ENCODE peak calls at places on chromosomes 12 and 14, in six cellular contexts. F, V, T, N, U and P are unnamed samples.

GRCh38 chr12:122067966-122068365 is 10.6 kb upstream of the MLXIP start:
- DNase-seq in F (no peak), V (peak; percentile 76), T (no peak), N (peak; percentile 56), U (no peak), P (peak; percentile 52)

GRCh38 chr12:45336331-45336730 is 120.4 kb downstream of the ANO6 start:
- DNase-seq in F (no peak), V (peak; percentile 31), T (no peak), N (no peak), U (no peak), P (peak; percentile 47)

GRCh38 chr12:113066806-113067400 is 10.4 kb downstream of the DTX1 start:
- DNase-seq in F (no peak), V (no peak), T (no peak), N (no peak), U (no peak), P (no peak)

GRCh38 chr12:66176105-66176504 is 6.3 kb upstream of the TMBIM4 start:
- DNase-seq in F (no peak), V (no peak), T (no peak), N (no peak), U (no peak), P (no peak)

GRCh38 chr12:57019983-57020719 is 3.8 kb upstream of the TAC3 start:
- DNase-seq in F (no peak), V (no peak), T (no peak), N (no peak), U (no peak), P (no peak)

GRCh38 chr14:98144964-98145363 is 1127.0 kb downstream of the BCL11B start:
- DNase-seq in F (no peak), V (no peak), T (no peak), N (no peak), U (no peak), P (no peak)

GRCh38 chr14:76584271-76584702 is 177.0 kb upstream of the VASH1 start:
- DNase-seq in F (no peak), V (peak; percentile 91), T (no peak), N (no peak), U (no peak), P (no peak)

GRCh38 chr12:121115530-121115929 is 17.1 kb upstream of the P2RX7 start:
- DNase-seq in F (no peak), V (no peak), T (no peak), N (no peak), U (no peak), P (no peak)

GRCh38 chr14:68440776-68441175 is 352.1 kb downstream of the ZFP36L1 start:
- DNase-seq in F (no peak), V (peak; percentile 18), T (no peak), N (no peak), U (no peak), P (no peak)

GRCh38 chr14:72513994-72514659 is 379.8 kb downstream of the DPF3 start:
- DNase-seq in F (peak; percentile 19), V (peak; percentile 42), T (peak; percentile 7), N (no peak), U (peak; percentile 19), P (peak; percentile 52)

GRCh38 chr14:88568196-88568595 is 5.4 kb downstream of the ZC3H14 start:
- DNase-seq in F (no peak), V (no peak), T (no peak), N (no peak), U (no peak), P (no peak)

GRCh38 chr12:67658486-67658885 is 9.9 kb downstream of the DYRK2 start:
- DNase-seq in F (no peak), V (no peak), T (no peak), N (no peak), U (no peak), P (no peak)

GRCh38 chr12:19236656-19237055 is 107.1 kb downstream of the PLEKHA5 start:
- DNase-seq in F (no peak), V (no peak), T (no peak), N (no peak), U (no peak), P (no peak)

GRCh38 chr14:21385170-21385904 is 1.5 kb upstream of the SUPT16H start:
- DNase-seq in F (no peak), V (no peak), T (no peak), N (no peak), U (no peak), P (peak; percentile 86)

GRCh38 chr14:91376547-91377477 is 40.8 kb downstream of the CCDC88C start:
- DNase-seq in F (no peak), V (no peak), T (no peak), N (no peak), U (no peak), P (no peak)

GRCh38 chr12:61676520-61676919 is 583.7 kb upstream of the USP15 start:
- DNase-seq in F (no peak), V (no peak), T (no peak), N (no peak), U (no peak), P (no peak)

GRCh38 chr14:93381644-93382043 is 34.7 kb downstream of the COX8C start:
- DNase-seq in F (no peak), V (no peak), T (no peak), N (no peak), U (no peak), P (no peak)

GRCh38 chr12:6951551-6952120 is 480 bp downstream of the PTPN6 start:
- DNase-seq in F (no peak), V (no peak), T (no peak), N (no peak), U (no peak), P (no peak)

GRCh38 chr14:70289138-70289537 is 70.3 kb downstream of the COX16 start:
- DNase-seq in F (no peak), V (no peak), T (no peak), N (peak; percentile 19), U (no peak), P (peak; percentile 11)

GRCh38 chr12:76470028-76470939 is 89.3 kb downstream of the OSBPL8 start:
- DNase-seq in F (peak; percentile 47), V (peak; percentile 68), T (no peak), N (peak; percentile 25), U (peak; percentile 28), P (peak; percentile 74)

GRCh38 chr12:27343255-27344000 is 10.8 kb downstream of the BMAL2 start:
- DNase-seq in F (peak; percentile 46), V (peak; percentile 64), T (no peak), N (no peak), U (no peak), P (no peak)

GRCh38 chr12:10722905-10723866 is at the start of gene YBX3:
- DNase-seq in F (peak; percentile 85), V (peak; percentile 84), T (peak; percentile 69), N (no peak), U (peak; percentile 43), P (peak; percentile 87)

GRCh38 chr14:55071870-55072640 is 20.6 kb downstream of the MAPK1IP1L start:
- DNase-seq in F (no peak), V (peak; percentile 63), T (no peak), N (peak; percentile 92), U (no peak), P (no peak)

GRCh38 chr14:38250316-38250715 is 5.6 kb downstream of the CLEC14A start:
- DNase-seq in F (no peak), V (peak; percentile 9), T (no peak), N (no peak), U (no peak), P (no peak)

GRCh38 chr12:130878193-130879185 is 6.6 kb downstream of the RAN start:
- DNase-seq in F (no peak), V (no peak), T (no peak), N (no peak), U (peak; percentile 25), P (peak; percentile 60)

DNA sequence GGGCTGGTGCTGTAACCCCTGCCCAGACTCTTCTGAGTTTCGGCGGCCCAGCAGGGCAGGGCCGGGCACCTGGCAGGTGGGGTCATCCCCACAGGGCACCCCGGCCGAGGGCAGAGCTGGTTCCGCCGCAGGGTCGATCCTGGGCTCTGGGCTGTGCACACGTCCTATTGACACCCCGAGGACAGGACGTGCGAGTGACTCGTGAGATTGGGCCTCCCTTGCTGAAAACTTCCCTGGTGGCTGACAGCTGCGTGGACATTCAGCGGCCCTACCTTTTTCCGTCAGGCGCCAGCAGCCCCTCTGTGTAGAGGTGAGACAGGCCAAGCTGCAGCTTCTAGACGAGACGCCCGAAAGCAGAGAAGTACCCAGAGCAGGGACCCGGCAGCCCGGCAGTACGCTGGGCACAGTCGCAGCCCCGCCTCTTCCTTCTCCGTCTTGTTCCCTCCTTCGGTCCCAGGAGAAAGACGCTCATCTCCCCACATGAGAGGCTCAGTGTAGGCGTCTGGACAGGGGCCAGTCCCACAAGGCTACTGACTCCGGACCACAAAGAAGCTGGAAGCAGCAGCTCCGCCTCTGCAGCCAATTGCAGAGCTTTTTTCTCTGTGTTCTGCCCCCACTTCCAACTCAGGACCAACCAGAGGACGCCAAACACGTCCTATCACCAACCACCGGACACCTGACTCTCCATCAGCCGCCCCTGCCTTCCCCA is at the start of gene LRCOL1:
- DNase-seq in F (no peak), V (peak; percentile 55), T (no peak), N (no peak), U (no peak), P (no peak)
- TF ChIP-seq MYC in F (no peak), V (no peak), T (no peak), N (no peak), U (no peak), P (no peak)

GRCh38 chr12:3725267-3726115 is 27.4 kb downstream of the CRACR2A start:
- DNase-seq in F (no peak), V (peak; percentile 19), T (no peak), N (no peak), U (no peak), P (no peak)

GRCh38 chr12:3727354-3727753 is 25.6 kb downstream of the CRACR2A start:
- DNase-seq in F (no peak), V (no peak), T (no peak), N (no peak), U (no peak), P (peak; percentile 54)

GRCh38 chr12:3727877-3728632 is 24.9 kb downstream of the CRACR2A start:
- DNase-seq in F (no peak), V (no peak), T (no peak), N (peak; percentile 66), U (no peak), P (peak; percentile 96)

GRCh38 chr12:3724096-3724805 is 28.7 kb downstream of the CRACR2A start:
- DNase-seq in F (no peak), V (no peak), T (no peak), N (no peak), U (no peak), P (no peak)

GRCh38 chr12:3726455-3726854 is 26.5 kb downstream of the CRACR2A start:
- DNase-seq in F (no peak), V (peak; percentile 51), T (no peak), N (no peak), U (no peak), P (peak; percentile 29)
- TF ChIP-seq MYC in F (no peak), V (no peak), T (no peak), N (no peak), U (no peak), P (no peak)

GRCh38 chr14:46574236-46574970 is 77.2 kb downstream of the RPL10L start:
- DNase-seq in F (no peak), V (peak; percentile 85), T (no peak), N (no peak), U (no peak), P (no peak)

GRCh38 chr14:46574976-46575375 is 76.6 kb downstream of the RPL10L start:
- DNase-seq in F (no peak), V (peak; percentile 78), T (no peak), N (no peak), U (no peak), P (no peak)

GRCh38 chr14:46571970-46572369 is 79.6 kb downstream of the RPL10L start:
- DNase-seq in F (no peak), V (peak; percentile 59), T (peak; percentile 0), N (no peak), U (no peak), P (no peak)

GRCh38 chr14:46573518-46573917 is 78.1 kb downstream of the RPL10L start:
- DNase-seq in F (no peak), V (no peak), T (no peak), N (no peak), U (no peak), P (no peak)
- TF ChIP-seq MYC in F (no peak), V (no peak), T (no peak), N (no peak), U (no peak), P (no peak)

GRCh38 chr12:69509308-69509736 is 39.1 kb downstream of the FRS2 start:
- DNase-seq in F (no peak), V (peak; percentile 22), T (no peak), N (no peak), U (no peak), P (no peak)
- TF ChIP-seq MYC in F (no peak), V (no peak), T (no peak), N (no peak), U (no peak), P (no peak)